ENCODE peak calls at places on chromosomes 12 and 14, in four cellular contexts. G, N, P and U are unnamed samples.

GRCh38 chr12:3003593-3003992 is 44.4 kb downstream of the TEAD4 start:
- DNase-seq in G (no peak), P (no peak), N (no peak), U (no peak)

GRCh38 chr12:14048949-14049545 is 67.6 kb upstream of the GRIN2B start:
- DNase-seq in G (no peak), P (peak), N (no peak), U (no peak)

GRCh38 chr14:38255673-38256357 is at the start of gene CLEC14A:
- DNase-seq in P (no peak), N (no peak), G (no peak), U (no peak)

GRCh38 chr12:54431911-54432814 is 13.1 kb upstream of the ITGA5 start:
- DNase-seq in N (peak), G (no peak), P (no peak), U (no peak)

GRCh38 chr14:63012171-63012570 is 33.1 kb downstream of the KCNH5 start:
- DNase-seq in P (no peak), G (no peak), N (no peak), U (no peak)

GRCh38 chr12:121903202-121903601 is 14.6 kb downstream of the PSMD9 start:
- DNase-seq in G (no peak), P (no peak), N (no peak), U (peak)

GRCh38 chr14:102424520-102424919 is 61.8 kb downstream of the TECPR2 start:
- DNase-seq in G (no peak), P (no peak), N (no peak), U (no peak)

GRCh38 chr12:1592444-1593231 is 1.7 kb downstream of the FBXL14 start:
- DNase-seq in P (peak), G (no peak), N (no peak), U (peak)

GRCh38 chr12:27367078-27367477 is 34.4 kb downstream of the BMAL2 start:
- DNase-seq in P (no peak), N (no peak), G (no peak), U (no peak)

GRCh38 chr14:44170554-44170953 is 336.5 kb downstream of the FSCB start:
- DNase-seq in P (no peak), N (no peak), G (no peak), U (no peak)

GRCh38 chr12:46608431-46609280 is 217.1 kb downstream of the SLC38A4 start:
- DNase-seq in G (no peak), P (no peak), N (peak), U (no peak)

GRCh38 chr14:105682956-105683570 is 156.7 kb downstream of the TMEM121 start:
- DNase-seq in N (no peak), P (no peak), G (no peak), U (no peak)

GRCh38 chr14:59678352-59678751 is 101.7 kb upstream of the CCDC175 start:
- DNase-seq in N (no peak), P (no peak), G (no peak), U (no peak)

GRCh38 chr12:2960996-2961616 is 1.9 kb downstream of the TEAD4 start:
- DNase-seq in N (no peak), P (no peak), G (no peak), U (no peak)

GRCh38 chr12:94149781-94150482 is 1.6 kb downstream of the PLXNC1 start:
- DNase-seq in G (no peak), P (no peak), N (no peak), U (no peak)

GRCh38 chr12:111040690-111041089 is 120.3 kb upstream of the MYL2 start:
- DNase-seq in N (no peak), P (no peak), G (no peak), U (no peak)